ENCODE peak calls at places on chromosomes 7 and 10, in six cellular contexts. R, E, X, W, I and S are unnamed samples.

GRCh38 chr10:90051474-90051873 is 350.1 kb downstream of the KIF20B start:
- DNase-seq in E (peak), I (no peak), W (no peak), R (no peak), X (no peak), S (no peak)

GRCh38 chr10:78640981-78641646 is 427.7 kb upstream of the ZMIZ1 start:
- DNase-seq in X (no peak), I (no peak), E (no peak), W (peak), R (no peak), S (no peak)

GRCh38 chr10:116607336-116607735 is 13.4 kb upstream of the PNLIPRP2 start:
- DNase-seq in X (no peak), R (no peak), W (no peak), I (no peak), E (no peak), S (no peak)

GRCh38 chr10:118626953-118627352 is 31.5 kb upstream of the PRLHR start:
- DNase-seq in X (peak), W (peak), R (no peak), E (no peak), I (no peak), S (no peak)

GRCh38 chr7:35260254-35260653 is 6.4 kb upstream of the TBX20 start:
- DNase-seq in R (no peak), W (no peak), X (no peak), E (no peak), I (no peak), S (no peak)

GRCh38 chr7:15828881-15829280 is 142.4 kb upstream of the MEOX2 start:
- DNase-seq in X (no peak), I (no peak), W (no peak), R (no peak), E (no peak), S (no peak)

GRCh38 chr7:28739826-28740225 is 218.3 kb downstream of the TRIL start:
- DNase-seq in R (no peak), X (no peak), E (no peak), W (no peak), I (no peak), S (no peak)

GRCh38 chr10:96513686-96514551 is at the start of gene TLL2:
- DNase-seq in I (peak), W (peak), E (no peak), X (peak), R (peak), S (peak)

GRCh38 chr10:71382757-71383156 is 14.0 kb upstream of the CDH23 start:
- DNase-seq in W (peak), X (peak), I (no peak), R (no peak), E (no peak), S (no peak)

GRCh38 chr10:60753817-60754216 is 24.5 kb upstream of the CDK1 start:
- DNase-seq in R (no peak), I (no peak), E (no peak), X (no peak), W (no peak), S (no peak)

GRCh38 chr7:95457947-95458346 is 23.1 kb upstream of the PON2 start:
- DNase-seq in I (no peak), E (no peak), R (no peak), W (no peak), X (no peak), S (no peak)

GRCh38 chr7:117993377-117994003 is 120.2 kb upstream of the CTTNBP2 start:
- DNase-seq in X (peak), W (peak), I (peak), R (peak), E (no peak), S (peak)

GRCh38 chr10:48543445-48543844 is 61.4 kb downstream of the ARHGAP22 start:
- DNase-seq in X (no peak), W (no peak), R (no peak), I (no peak), E (no peak), S (no peak)

GRCh38 chr10:79221110-79222051 is 125.9 kb upstream of the PPIF start:
- DNase-seq in R (no peak), E (no peak), I (no peak), W (no peak), X (no peak), S (peak)

GRCh38 chr7:29894238-29894637 is 87.9 kb downstream of the WIPF3 start:
- DNase-seq in W (no peak), X (no peak), I (no peak), E (no peak), R (no peak), S (no peak)

GRCh38 chr7:116669769-116670168 is 2.2 kb upstream of the MET start:
- DNase-seq in W (no peak), I (no peak), X (no peak), R (no peak), E (no peak), S (no peak)

GRCh38 chr7:884191-885003 is 8.0 kb downstream of the GET4 start:
- DNase-seq in W (no peak), I (no peak), E (no peak), X (no peak), R (no peak), S (no peak)

GRCh38 chr10:75512534-75512933 is 81.1 kb downstream of the LRMDA start:
- DNase-seq in E (no peak), R (no peak), X (no peak), I (no peak), W (no peak), S (no peak)

GRCh38 chr10:110311357-110311949 is 6.7 kb upstream of the SMNDC1 start:
- DNase-seq in E (peak), R (peak), W (peak), I (peak), X (peak), S (peak)

GRCh38 chr7:1966631-1967200 is 266.0 kb downstream of the MAD1L1 start:
- DNase-seq in W (no peak), R (no peak), E (no peak), X (no peak), I (no peak), S (no peak)

GRCh38 chr10:128178319-128178937 is 52.2 kb upstream of the MKI67 start:
- DNase-seq in W (peak), I (peak), R (peak), E (no peak), X (peak), S (peak)
- TF ChIP-seq MYC in W (no peak), I (no peak), R (no peak), E (no peak), X (no peak), S (no peak)

DNA sequence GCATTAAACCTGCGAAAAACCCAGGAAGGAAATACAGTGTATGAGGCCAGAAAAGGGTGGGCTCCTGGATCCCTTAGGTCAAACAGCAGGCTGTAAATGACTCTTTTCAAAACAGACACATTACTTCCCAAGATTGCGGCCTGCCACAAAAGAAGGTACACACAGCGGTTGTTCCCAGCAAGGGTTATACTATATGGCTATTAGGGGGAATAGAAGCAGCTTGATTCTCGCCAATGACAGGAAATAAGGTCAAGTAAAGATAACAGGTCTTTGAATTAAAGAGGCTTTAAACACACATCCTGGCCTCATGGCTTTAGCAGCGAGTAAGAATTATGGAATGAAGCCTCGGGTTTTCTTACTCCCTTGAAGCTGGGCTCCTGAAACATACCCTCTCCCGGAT is 58.3 kb downstream of the CYP26A1 start:
- DNase-seq in W (no peak), E (no peak), X (no peak), R (no peak), I (no peak), S (no peak)
- TF ChIP-seq MYC in W (no peak), E (no peak), X (no peak), R (no peak), I (no peak), S (no peak)

DNA sequence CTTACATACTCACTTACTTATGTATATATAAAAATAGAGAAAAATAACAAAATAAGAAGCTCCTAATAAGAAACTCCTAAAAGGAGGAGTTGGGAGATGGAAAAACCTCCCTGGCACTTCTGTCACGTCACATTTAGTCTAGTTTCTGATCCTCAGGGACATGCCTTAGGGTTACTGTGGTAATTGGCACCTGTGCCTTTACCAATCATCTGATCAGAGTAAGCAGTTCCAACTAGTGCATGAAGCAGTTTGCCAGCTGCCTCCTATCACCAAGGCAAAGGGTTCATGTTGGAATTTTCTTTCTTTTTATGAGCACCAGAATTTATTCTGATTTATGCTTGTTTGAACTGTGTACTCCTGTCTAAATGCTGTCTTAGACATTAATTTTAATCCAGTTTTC is 49.9 kb downstream of the ARL4A start:
- DNase-seq in W (no peak), R (no peak), I (no peak), X (no peak), E (no peak), S (no peak)
- TF ChIP-seq MYC in W (no peak), R (no peak), I (no peak), X (no peak), E (no peak), S (no peak)

DNA sequence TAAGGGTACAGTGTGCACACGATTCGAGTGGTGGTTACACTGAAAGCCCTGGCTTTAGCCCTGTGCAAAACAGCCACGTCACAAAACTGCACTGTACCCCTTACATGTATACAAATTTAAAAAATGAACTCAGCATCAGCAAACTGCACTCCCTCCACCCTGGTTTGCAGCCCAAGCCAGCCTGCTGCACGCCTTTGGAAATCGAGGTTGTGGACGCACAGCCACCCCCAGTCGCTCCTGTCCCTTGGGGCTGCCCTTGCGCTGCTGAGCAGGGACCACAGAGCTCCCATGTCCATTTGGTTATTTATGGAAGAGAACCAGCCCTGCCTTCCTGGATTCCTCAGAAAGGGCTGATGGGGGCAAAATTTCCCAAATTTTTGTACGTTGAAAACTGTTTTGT is 98.8 kb downstream of the INPP5A start:
- DNase-seq in W (peak), I (no peak), E (no peak), X (no peak), R (no peak), S (no peak)
- TF ChIP-seq MYC in W (no peak), I (no peak), E (no peak), X (no peak), R (no peak), S (no peak)

GRCh38 chr7:155840909-155841308 is 28.6 kb upstream of the SHH start:
- DNase-seq in W (no peak), R (no peak), I (no peak), E (no peak), X (no peak), S (no peak)

GRCh38 chr7:155842496-155843265 is 30.4 kb upstream of the SHH start:
- DNase-seq in I (no peak), W (no peak), E (no peak), X (no peak), R (no peak), S (no peak)

GRCh38 chr7:155843426-155844018 is 31.3 kb upstream of the SHH start:
- DNase-seq in W (no peak), X (no peak), E (no peak), I (no peak), R (no peak), S (no peak)

GRCh38 chr7:155839461-155839860 is 27.2 kb upstream of the SHH start:
- DNase-seq in X (no peak), I (no peak), R (no peak), E (no peak), W (no peak), S (no peak)

GRCh38 chr7:155840262-155840885 is 28.1 kb upstream of the SHH start:
- DNase-seq in I (no peak), E (no peak), X (no peak), R (no peak), W (no peak), S (no peak)
- TF ChIP-seq MYC in I (no peak), E (no peak), X (no peak), R (no peak), W (no peak), S (no peak)

GRCh38 chr7:155916926-155917655 is 104.8 kb upstream of the SHH start:
- DNase-seq in W (no peak), I (no peak), E (no peak), R (no peak), X (no peak), S (no peak)

GRCh38 chr7:155920068-155920461 is 107.8 kb upstream of the SHH start:
- DNase-seq in R (no peak), X (no peak), W (no peak), E (no peak), I (no peak), S (no peak)

GRCh38 chr7:155917836-155918385 is 105.6 kb upstream of the SHH start:
- DNase-seq in I (no peak), R (no peak), E (no peak), X (no peak), W (no peak), S (no peak)

GRCh38 chr7:155919400-155920067 is 107.3 kb upstream of the SHH start:
- DNase-seq in W (no peak), E (no peak), I (no peak), R (peak), X (no peak), S (no peak)

DNA sequence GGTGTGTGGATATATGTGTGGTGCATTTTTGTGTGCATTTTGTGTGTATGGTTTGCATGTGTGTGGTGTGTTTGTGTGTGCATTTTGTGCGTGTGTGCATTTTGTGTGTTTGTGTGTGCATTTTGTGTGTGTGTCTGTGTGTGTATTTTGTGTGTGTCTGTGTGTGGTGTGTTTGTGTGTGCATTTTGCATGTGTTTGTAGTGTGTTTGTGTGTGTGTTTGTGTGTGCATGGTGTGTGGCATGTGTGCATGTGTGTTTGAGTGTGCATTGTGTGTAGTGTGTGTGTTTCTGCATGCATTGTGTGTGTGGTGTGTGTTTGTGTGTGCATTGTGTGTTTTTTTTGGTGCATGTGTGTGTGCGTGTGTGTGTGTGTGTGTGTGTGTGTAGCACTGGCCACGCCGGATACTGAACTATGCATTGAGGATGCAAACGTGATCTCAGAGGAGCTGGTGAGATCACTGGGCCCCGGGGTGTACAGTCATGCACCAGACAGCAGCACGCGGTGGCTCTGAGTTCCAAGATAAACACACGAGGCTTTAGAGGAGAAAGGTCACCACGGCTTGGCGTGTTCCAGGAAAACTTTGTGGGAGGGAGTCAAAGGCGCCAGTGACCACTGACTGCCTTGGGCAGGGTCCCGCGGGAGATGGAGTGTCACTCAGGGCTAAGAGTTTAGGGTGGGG is 106.6 kb upstream of the SHH start:
- DNase-seq in I (peak), E (no peak), R (peak), W (no peak), X (no peak), S (peak)
- TF ChIP-seq MYC in I (peak), E (no peak), R (peak), W (no peak), X (no peak), S (no peak)